ENCODE peak calls at places on chromosomes 5 and 9, in four cellular contexts. Z, I, T and F are unnamed samples.

GRCh38 chr5:154193176-154193575 is 2.6 kb downstream of the GALNT10 start:
- DNase-seq in I (peak), Z (no peak), T (no peak), F (no peak)

GRCh38 chr5:111394580-111394979 is 117.8 kb downstream of the STARD4 start:
- DNase-seq in Z (peak), T (no peak), I (no peak), F (no peak)

GRCh38 chr9:134707031-134707680 is 65.6 kb downstream of the COL5A1 start:
- DNase-seq in Z (peak), T (peak), I (no peak), F (no peak)

GRCh38 chr5:139389701-139390638 is at the start of gene MZB1:
- DNase-seq in T (no peak), I (no peak), Z (no peak), F (peak)

GRCh38 chr9:129583308-129584038 is 37.4 kb downstream of the C9orf50 start:
- DNase-seq in I (no peak), T (no peak), Z (no peak), F (no peak)

GRCh38 chr9:108184941-108185340 is 670.8 kb downstream of the ACTL7B start:
- DNase-seq in T (no peak), I (no peak), Z (peak), F (no peak)

GRCh38 chr5:108093186-108093585 is 288.7 kb downstream of the FBXL17 start:
- DNase-seq in T (peak), Z (peak), I (no peak), F (no peak)

GRCh38 chr9:131366745-131367401 is 27.0 kb upstream of the PRRC2B start:
- DNase-seq in T (peak), Z (peak), I (no peak), F (no peak)

GRCh38 chr5:60287174-60287771 is 393.7 kb upstream of the PDE4D start:
- DNase-seq in T (peak), Z (peak), I (peak), F (peak)

GRCh38 chr5:57735754-57736153 is 253.1 kb upstream of the ACTBL2 start:
- DNase-seq in I (no peak), Z (peak), T (no peak), F (no peak)

GRCh38 chr9:130220351-130220750 is 45.2 kb upstream of the HMCN2 start:
- DNase-seq in T (peak), Z (peak), I (no peak), F (no peak)

GRCh38 chr5:122101636-122102285 is 23.7 kb upstream of the LOX start:
- DNase-seq in I (peak), Z (peak), T (peak), F (no peak)

GRCh38 chr9:121266906-121267650 is 884 bp upstream of the GSN start:
- DNase-seq in I (peak), Z (peak), T (no peak), F (no peak)